ENCODE peak calls at places on chromosomes 2 and 18, in six cellular contexts. W is IMR-90; A is Panc1; M is left lobe of liver; C is naive thymus-derived CD8-positive, alpha-beta T cell; B is left lung. V is an unnamed sample.

GRCh38 chr2:139360654-139361053 is 580.5 kb upstream of the NXPH2 start:
- ATAC-seq in C (no peak), A (no peak), B (no peak), M (no peak), W (no peak), V (no peak)

GRCh38 chr18:48848641-48849143 is 102.1 kb downstream of the SMAD7 start:
- ATAC-seq in W (no peak), B (peak; percentile 11), C (no peak), M (peak; percentile 33), A (peak; percentile 66), V (no peak)

GRCh38 chr2:30157616-30158015 is 10.8 kb downstream of the YPEL5 start:
- ATAC-seq in M (no peak), B (no peak), W (no peak), A (no peak), C (no peak), V (no peak)

GRCh38 chr2:218824004-218824403 is 7.6 kb downstream of the PRKAG3 start:
- ATAC-seq in C (no peak), B (no peak), A (no peak), W (no peak), M (peak; percentile 37), V (no peak)

GRCh38 chr18:73431620-73432019 is 563.8 kb upstream of the NETO1 start:
- ATAC-seq in W (no peak), B (no peak), M (no peak), C (no peak), A (no peak), V (no peak)

GRCh38 chr2:60853512-60853911 is 27.9 kb upstream of the REL start:
- ATAC-seq in W (no peak), C (no peak), A (no peak), M (no peak), B (no peak), V (no peak)

GRCh38 chr2:13056259-13056843 is 339.6 kb downstream of the TRIB2 start:
- ATAC-seq in C (no peak), M (peak; percentile 70), B (no peak), A (no peak), W (peak; percentile 62), V (peak; percentile 49)

GRCh38 chr2:178523596-178524134 is 43.4 kb downstream of the PLEKHA3 start:
- ATAC-seq in B (peak; percentile 22), M (peak; percentile 29), C (peak; percentile 10), A (peak; percentile 52), W (peak; percentile 13), V (peak; percentile 66)

GRCh38 chr18:54647176-54647575 is 56.1 kb downstream of the DYNAP start:
- ATAC-seq in C (no peak), M (peak; percentile 85), A (no peak), W (no peak), B (peak; percentile 64), V (no peak)

GRCh38 chr2:8694737-8695136 is 12.9 kb downstream of the ID2 start:
- ATAC-seq in C (no peak), A (no peak), W (peak; percentile 66), B (peak; percentile 28), M (no peak), V (peak; percentile 11)

GRCh38 chr2:202780514-202781021 is 91.0 kb downstream of the ICA1L start:
- ATAC-seq in M (no peak), B (no peak), C (no peak), A (peak; percentile 89), W (peak; percentile 61), V (no peak)

V was measured in SK-N-SH treated with all-trans-retinoic acid at 6 μM for 48 hours.